ENCODE peak calls at places on chromosomes 5 and 9, in four cellular contexts. A, X, H and J are unnamed samples.

GRCh38 chr9:36407122-36407723 is 7.2 kb upstream of the RNF38 start:
- DNase-seq in X (peak), H (peak), A (no peak), J (peak)

GRCh38 chr5:136212252-136212721 is 19.3 kb upstream of the SMIM32 start:
- DNase-seq in H (peak), A (peak), X (peak), J (peak)

GRCh38 chr5:111472579-111472978 is 39.8 kb downstream of the STARD4 start:
- DNase-seq in X (no peak), H (no peak), A (no peak), J (peak)

GRCh38 chr9:130713286-130713975 is 19.9 kb downstream of the EXOSC2 start:
- DNase-seq in A (no peak), X (peak), H (peak), J (no peak)

GRCh38 chr9:32524558-32525461 is 1.2 kb downstream of the RIGI start:
- DNase-seq in H (no peak), A (peak), X (peak), J (no peak)

GRCh38 chr9:130701059-130702022 is 7.8 kb downstream of the EXOSC2 start:
- DNase-seq in X (peak), A (peak), H (peak), J (peak)

GRCh38 chr5:161847896-161848510 is at the start of gene GABRA1:
- DNase-seq in H (no peak), A (no peak), X (no peak), J (peak)

GRCh38 chr5:10374032-10374431 is 20.5 kb downstream of the MARCHF6 start:
- DNase-seq in X (no peak), H (no peak), A (no peak), J (no peak)

DNA sequence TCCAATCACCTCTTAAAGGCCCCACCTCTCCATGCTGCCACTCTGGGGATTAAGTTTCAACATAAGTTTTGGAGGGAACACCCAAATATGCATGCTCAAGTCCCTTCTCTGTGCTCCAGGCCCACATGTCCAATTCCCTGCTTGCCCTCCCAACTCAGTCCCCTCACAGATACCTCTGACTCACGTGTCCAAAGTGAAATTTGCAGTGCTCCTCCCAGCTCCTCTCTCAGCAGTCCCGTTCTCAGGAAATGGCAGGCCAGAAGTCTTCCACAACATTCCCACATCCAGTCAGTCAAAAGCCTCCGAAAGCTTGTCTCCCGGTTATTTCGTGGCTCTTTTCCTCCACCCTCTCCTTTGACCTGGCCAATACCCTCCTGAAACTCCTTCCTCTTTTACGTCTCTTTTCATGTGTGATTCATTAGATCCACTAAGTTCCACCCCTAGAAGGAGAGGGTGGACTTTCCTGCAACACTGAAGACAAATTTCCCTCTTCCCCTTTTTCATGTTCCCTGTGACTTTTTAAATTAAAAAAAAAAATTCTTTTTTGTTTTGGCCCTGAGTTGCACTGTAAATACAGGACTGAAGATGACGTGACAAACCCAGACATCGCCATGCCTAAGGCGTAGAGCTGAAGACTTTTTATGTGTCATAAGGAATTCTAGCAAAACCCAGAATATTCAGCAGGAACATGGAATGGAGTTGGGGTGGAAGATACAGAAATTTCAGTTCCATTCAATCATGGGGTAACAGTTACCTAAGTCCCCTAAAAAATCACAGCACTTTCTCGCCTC is 12.8 kb upstream of the MGAT1 start:
- DNase-seq in X (peak), H (no peak), A (no peak), J (no peak)
- H3K27ac ChIP-seq in X (no peak), H (no peak), A (no peak), J (peak)

DNA sequence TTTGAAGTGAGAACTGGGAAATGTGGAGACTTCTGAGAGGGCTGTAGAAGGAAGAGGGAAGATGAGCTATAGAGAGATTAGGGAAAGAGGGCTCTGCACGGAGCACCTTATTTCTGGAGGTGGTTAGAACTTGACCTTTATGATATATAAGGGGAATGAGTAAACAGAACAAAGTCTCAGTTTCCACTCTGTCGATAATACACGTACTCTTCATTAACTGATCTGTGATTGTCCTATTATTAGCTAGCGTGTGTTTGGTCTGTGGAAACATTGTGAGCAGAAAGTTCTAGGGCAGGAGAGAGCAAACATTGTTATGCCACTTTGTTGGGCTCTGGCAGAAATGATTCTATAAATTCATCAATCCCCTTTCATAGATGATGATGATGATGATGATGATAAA is 118.5 kb downstream of the UGCG start:
- DNase-seq in H (no peak), A (no peak), X (no peak), J (no peak)
- H3K27ac ChIP-seq in H (no peak), A (no peak), X (no peak), J (no peak)

GRCh38 chr9:137302176-137303030 is at the start of gene NRARP:
- DNase-seq in X (peak), H (peak), A (peak), J (peak)

GRCh38 chr9:137299938-137300337 is 2.1 kb downstream of the NRARP start:
- DNase-seq in H (no peak), X (no peak), A (no peak), J (no peak)

GRCh38 chr9:137298983-137299521 is 3.0 kb downstream of the NRARP start:
- DNase-seq in A (no peak), X (no peak), H (no peak), J (no peak)

GRCh38 chr9:137301086-137301947 is 754 bp downstream of the NRARP start:
- DNase-seq in X (peak), H (no peak), A (no peak), J (no peak)

GRCh38 chr9:137300607-137301085 is 1.4 kb downstream of the NRARP start:
- DNase-seq in A (no peak), X (no peak), H (no peak), J (no peak)
- H3K27ac ChIP-seq in A (no peak), X (no peak), H (no peak), J (no peak)

DNA sequence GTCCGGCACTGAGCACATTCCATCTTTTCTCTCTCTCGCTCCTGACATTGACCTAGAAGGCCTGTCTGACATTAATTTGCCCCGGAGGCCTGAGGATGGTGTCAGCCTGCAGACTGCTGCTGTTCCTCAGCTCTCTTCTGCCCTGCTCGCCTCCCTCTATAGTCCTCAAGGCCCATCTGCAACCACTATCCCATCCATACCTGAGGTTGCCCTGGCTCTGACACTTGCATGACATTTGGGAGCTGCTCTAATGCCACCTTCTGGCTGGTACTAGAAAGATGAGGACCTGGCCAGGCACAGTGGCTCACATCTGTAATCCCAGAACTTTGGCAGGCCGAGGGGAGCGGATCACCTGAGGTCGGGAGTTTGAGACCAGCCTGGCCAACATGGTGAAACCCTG is 38.6 kb upstream of the GGTA1 start:
- DNase-seq in X (peak), A (no peak), H (no peak), J (no peak)
- H3K27ac ChIP-seq in X (no peak), A (no peak), H (no peak), J (no peak)